ENCODE peak calls at places on chromosomes 12 and 14, in six cellular contexts. F is right cardiac atrium, J is ELR, Z is amniotic stem cell, K is left kidney, N is psoas muscle. X is an unnamed sample.

GRCh38 chr12:123041811-123042655 is 61.6 kb downstream of the ARL6IP4 start:
- DNase-seq in J (no peak), F (peak), N (no peak), Z (no peak), K (peak), X (peak)

GRCh38 chr12:108856428-108857157 is 790 bp downstream of the SSH1 start:
- DNase-seq in K (peak), F (peak), J (peak), N (peak), Z (peak), X (peak)

GRCh38 chr14:95165517-95165916 is 8.2 kb upstream of the DICER1 start:
- DNase-seq in F (no peak), Z (no peak), K (no peak), N (no peak), J (no peak), X (no peak)

GRCh38 chr14:101098641-101099040 is 195.1 kb upstream of the RTL1 start:
- DNase-seq in J (no peak), F (no peak), N (no peak), K (no peak), Z (no peak), X (no peak)

GRCh38 chr14:38233218-38233617 is 22.7 kb downstream of the CLEC14A start:
- DNase-seq in K (peak), N (no peak), Z (no peak), F (no peak), J (no peak), X (no peak)

GRCh38 chr14:51682411-51682810 is 30.7 kb downstream of the FRMD6 start:
- DNase-seq in J (no peak), F (no peak), K (no peak), Z (no peak), N (no peak), X (peak)

GRCh38 chr14:75832621-75833297 is 149.0 kb downstream of the TGFB3 start:
- DNase-seq in Z (peak), F (no peak), K (no peak), J (peak), N (no peak), X (peak)

GRCh38 chr12:49287876-49288275 is 7.1 kb upstream of the PRPH start:
- DNase-seq in K (no peak), N (no peak), F (no peak), Z (no peak), J (no peak), X (no peak)

GRCh38 chr12:92505373-92506340 is 197.1 kb upstream of the PLEKHG7 start:
- DNase-seq in F (peak), N (peak), K (peak), J (no peak), Z (no peak), X (peak)

GRCh38 chr12:1914116-1914911 is 4.1 kb downstream of the CACNA2D4 start:
- DNase-seq in J (no peak), K (no peak), N (no peak), Z (no peak), F (no peak), X (no peak)

GRCh38 chr12:89454080-89454848 is 70.3 kb downstream of the GALNT4 start:
- DNase-seq in N (no peak), F (no peak), K (no peak), J (no peak), Z (no peak), X (no peak)

GRCh38 chr12:52054231-52054837 is 3.1 kb downstream of the NR4A1 start:
- DNase-seq in K (no peak), Z (no peak), N (no peak), J (no peak), F (peak), X (no peak)

GRCh38 chr12:64258576-64258975 is 36.5 kb upstream of the KICS2 start:
- DNase-seq in N (no peak), J (peak), K (peak), Z (no peak), F (no peak), X (peak)

GRCh38 chr12:92462049-92462448 is 240.7 kb upstream of the PLEKHG7 start:
- DNase-seq in Z (no peak), K (no peak), F (no peak), J (no peak), N (no peak), X (no peak)

GRCh38 chr12:79444089-79444488 is 246.7 kb downstream of the PAWR start:
- DNase-seq in J (peak), N (no peak), F (no peak), K (peak), Z (no peak), X (peak)

GRCh38 chr12:132363661-132364347 is 34.4 kb upstream of the GALNT9 start:
- DNase-seq in N (no peak), F (no peak), J (no peak), K (no peak), Z (no peak), X (no peak)

GRCh38 chr12:48572326-48572725 is 2.5 kb upstream of the LALBA start:
- DNase-seq in F (no peak), N (no peak), Z (no peak), J (no peak), K (no peak), X (no peak)

GRCh38 chr14:97976861-97977260 is 1179.7 kb downstream of the VRK1 start:
- DNase-seq in Z (no peak), N (peak), F (peak), K (no peak), J (no peak), X (no peak)

GRCh38 chr12:121803861-121804416 is at the start of gene SETD1B:
- DNase-seq in K (peak), Z (no peak), F (peak), N (peak), J (peak), X (peak)

GRCh38 chr12:10067259-10067658 is 31.5 kb downstream of the CLEC1A start:
- DNase-seq in F (no peak), N (no peak), J (no peak), Z (no peak), K (no peak), X (no peak)

GRCh38 chr12:63313139-63313538 is 162.1 kb upstream of the AVPR1A start:
- DNase-seq in J (no peak), K (no peak), F (no peak), N (no peak), Z (no peak), X (no peak)

GRCh38 chr14:82689948-82690347 is 1156.3 kb upstream of the SEL1L start:
- DNase-seq in Z (no peak), F (no peak), J (no peak), K (no peak), N (no peak), X (peak)

GRCh38 chr14:90275820-90276219 is 19.5 kb downstream of the PSMC1 start:
- DNase-seq in F (no peak), K (no peak), Z (no peak), N (no peak), J (peak), X (no peak)

GRCh38 chr14:105385322-105385637 is 13.1 kb upstream of the TEX22 start:
- DNase-seq in K (no peak), Z (no peak), J (no peak), F (no peak), N (no peak), X (no peak)

GRCh38 chr14:65471038-65471878 is 58.7 kb downstream of the FUT8 start:
- DNase-seq in K (peak), J (no peak), N (no peak), F (no peak), Z (no peak), X (no peak)

GRCh38 chr12:22529281-22530060 is 14.9 kb downstream of the C2CD5 start:
- DNase-seq in J (peak), Z (peak), K (peak), N (no peak), F (no peak), X (peak)

GRCh38 chr12:104721065-104721458 is 237.0 kb downstream of the SLC41A2 start:
- DNase-seq in F (no peak), J (no peak), Z (no peak), K (no peak), N (no peak), X (no peak)

X was measured in IMR-90.